ENCODE peak calls at places on chromosomes 2 and 18, in four cellular contexts. Z, H, A and D are unnamed samples.

GRCh38 chr2:101787097-101787496 is 89.6 kb downstream of the MAP4K4 start:
- DNase-seq in H (no peak), Z (peak; percentile 39), A (no peak), D (no peak)

GRCh38 chr18:6056171-6056932 is 161.0 kb upstream of the TMEM200C start:
- DNase-seq in H (no peak), Z (peak; percentile 1), A (no peak), D (no peak)

GRCh38 chr18:36583155-36583745 is 245.6 kb downstream of the TPGS2 start:
- DNase-seq in A (no peak), Z (no peak), H (no peak), D (no peak)

GRCh38 chr2:232387451-232388171 is 9.1 kb downstream of the ALPP start:
- DNase-seq in Z (no peak), A (no peak), H (no peak), D (no peak)

GRCh38 chr2:224997802-224998201 is 44.5 kb downstream of the DOCK10 start:
- DNase-seq in A (no peak), H (no peak), Z (no peak), D (no peak)

GRCh38 chr18:78957140-78957539 is 22.5 kb upstream of the SALL3 start:
- DNase-seq in A (no peak), H (no peak), Z (no peak), D (no peak)

GRCh38 chr2:181281206-181281832 is 175.9 kb upstream of the ITGA4 start:
- DNase-seq in A (no peak), H (no peak), Z (no peak), D (no peak)

GRCh38 chr2:151395509-151396374 is 14.0 kb upstream of the RIF1 start:
- DNase-seq in H (no peak), Z (no peak), A (no peak), D (no peak)

GRCh38 chr2:88735853-88736252 is 44.4 kb downstream of the RPIA start:
- DNase-seq in H (no peak), Z (peak; percentile 38), A (peak; percentile 43), D (peak; percentile 40)

GRCh38 chr18:77022116-77022515 is 110.5 kb downstream of the MBP start:
- DNase-seq in Z (no peak), H (no peak), A (no peak), D (no peak)

GRCh38 chr18:10792181-10792580 is 266.4 kb downstream of the NAPG start:
- DNase-seq in Z (no peak), A (no peak), H (no peak), D (no peak)

GRCh38 chr2:24489942-24490673 is 946 bp upstream of the NCOA1 start:
- DNase-seq in Z (peak; percentile 78), A (peak; percentile 84), H (no peak), D (peak; percentile 83)

GRCh38 chr2:227862741-227863588 is 8.5 kb upstream of the DAW1 start:
- DNase-seq in Z (peak; percentile 93), H (no peak), A (peak; percentile 85), D (peak; percentile 96)

GRCh38 chr2:216888086-216888485 is 28.2 kb upstream of the TNP1 start:
- DNase-seq in A (no peak), Z (no peak), H (no peak), D (no peak)

GRCh38 chr2:42516418-42516817 is 22.6 kb upstream of the KCNG3 start:
- DNase-seq in A (no peak), Z (no peak), H (no peak), D (no peak)

GRCh38 chr2:149903626-149904025 is 316.1 kb upstream of the MMADHC start:
- DNase-seq in Z (no peak), A (no peak), H (no peak), D (no peak)

GRCh38 chr2:3527886-3528785 is 8.8 kb upstream of the ADI1 start:
- DNase-seq in H (peak; percentile 6), Z (no peak), A (no peak), D (no peak)

GRCh38 chr18:475202-475624 is 25.3 kb downstream of the COLEC12 start:
- DNase-seq in Z (no peak), H (no peak), A (no peak), D (peak; percentile 47)

GRCh38 chr2:241736111-241736510 is 1.7 kb downstream of the D2HGDH start:
- DNase-seq in A (no peak), Z (no peak), H (no peak), D (no peak)

GRCh38 chr2:365367-366275 is 77.7 kb upstream of the ALKAL2 start:
- DNase-seq in H (no peak), Z (no peak), A (no peak), D (no peak)

GRCh38 chr2:7016120-7016519 is 98.9 kb downstream of the RNF144A start:
- DNase-seq in A (no peak), H (no peak), Z (no peak), D (no peak)

GRCh38 chr2:221399183-221399582 is 172.9 kb downstream of the EPHA4 start:
- DNase-seq in H (no peak), A (no peak), Z (no peak), D (no peak)

GRCh38 chr2:199922856-199923255 is 11.8 kb downstream of the C2orf69 start:
- DNase-seq in H (no peak), A (no peak), Z (no peak), D (no peak)

GRCh38 chr2:230898661-230899091 is 26.4 kb downstream of the GPR55 start:
- DNase-seq in H (peak; percentile 55), Z (no peak), A (no peak), D (no peak)

GRCh38 chr2:26735096-26735495 is 29.0 kb upstream of the SLC35F6 start:
- DNase-seq in H (no peak), Z (peak; percentile 55), A (peak; percentile 61), D (peak; percentile 74)

GRCh38 chr2:200086911-200087310 is 131.5 kb downstream of the MAIP1 start:
- DNase-seq in A (no peak), H (no peak), Z (no peak), D (no peak)

GRCh38 chr2:98551316-98551715 is 57.0 kb downstream of the COA5 start:
- DNase-seq in Z (no peak), A (no peak), H (no peak), D (no peak)

GRCh38 chr2:173016451-173016850 is 59.2 kb upstream of the MAP3K20 start:
- DNase-seq in Z (no peak), H (no peak), A (no peak), D (no peak)

GRCh38 chr2:39419282-39420223 is 17.5 kb downstream of the MAP4K3 start:
- DNase-seq in H (no peak), Z (no peak), A (no peak), D (peak; percentile 21)

GRCh38 chr2:179936654-179937053 is 70.4 kb downstream of the CWC22 start:
- DNase-seq in H (no peak), A (no peak), Z (peak; percentile 50), D (peak; percentile 62)

GRCh38 chr2:131094655-131095281 is 1.5 kb upstream of the FAM168B start:
- DNase-seq in H (no peak), Z (peak; percentile 28), A (no peak), D (no peak)

GRCh38 chr18:48105317-48105716 is 174.9 kb upstream of the SMAD2 start:
- DNase-seq in Z (peak; percentile 9), A (no peak), H (no peak), D (no peak)
- TF ChIP-seq CTCF in Z (peak; percentile 39), A (no peak), H (no peak), D (no peak)

GRCh38 chr2:117983040-117983439 is 30.8 kb downstream of the CCDC93 start:
- DNase-seq in H (no peak), Z (no peak), A (no peak), D (no peak)

GRCh38 chr2:117987121-117987520 is 26.7 kb downstream of the CCDC93 start:
- DNase-seq in A (no peak), Z (no peak), H (no peak), D (no peak)

GRCh38 chr2:117982376-117983033 is 31.4 kb downstream of the CCDC93 start:
- DNase-seq in H (no peak), A (no peak), Z (no peak), D (no peak)

GRCh38 chr2:117984208-117984607 is 29.7 kb downstream of the CCDC93 start:
- DNase-seq in H (no peak), Z (no peak), A (no peak), D (no peak)

GRCh38 chr2:117985092-117985491 is 28.8 kb downstream of the CCDC93 start:
- DNase-seq in Z (no peak), A (no peak), H (no peak), D (no peak)
- TF ChIP-seq CTCF in Z (no peak), A (no peak), H (no peak), D (no peak)

DNA sequence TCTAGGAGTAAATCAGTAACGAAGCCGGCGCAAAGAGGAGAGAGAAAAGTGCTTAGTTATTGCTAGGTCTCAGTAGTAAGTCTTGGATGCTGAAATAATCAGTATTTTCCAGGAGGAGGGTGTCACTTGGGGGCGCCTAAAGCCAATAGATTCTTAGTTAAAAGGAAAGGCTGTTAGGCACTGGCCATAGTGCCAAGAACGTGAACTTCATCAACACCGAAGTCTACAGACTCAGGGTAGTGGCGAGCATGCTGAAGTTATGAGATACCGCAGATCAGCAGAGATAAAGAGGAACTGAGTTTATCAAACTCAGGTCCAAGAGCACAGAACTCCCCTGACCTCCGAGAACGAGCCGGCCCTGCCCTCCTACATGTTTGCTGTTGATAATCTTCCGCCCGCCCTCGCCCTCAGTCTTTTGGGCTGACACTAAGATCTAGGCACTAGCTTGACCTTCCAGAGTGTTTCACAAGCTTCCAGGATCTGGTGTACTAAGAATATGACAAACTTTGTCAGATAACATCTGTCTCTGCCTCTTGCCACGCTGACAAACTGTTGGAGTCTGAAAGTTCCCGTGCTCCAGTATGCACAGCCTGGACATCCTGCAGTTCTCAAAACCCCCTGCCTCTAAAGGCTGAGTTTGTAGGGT is 49.2 kb downstream of the CYB5A start:
- DNase-seq in H (no peak), A (no peak), Z (no peak), D (no peak)
- TF ChIP-seq CTCF in H (no peak), A (no peak), Z (no peak), D (no peak)

GRCh38 chr2:160581448-160581847 is 87.8 kb upstream of the RBMS1 start:
- DNase-seq in A (no peak), Z (no peak), H (no peak), D (no peak)
- TF ChIP-seq CTCF in A (no peak), Z (no peak), H (peak; percentile 45), D (no peak)

GRCh38 chr18:42033137-42033810 is 78.2 kb downstream of the PIK3C3 start:
- DNase-seq in Z (no peak), H (no peak), A (no peak), D (no peak)

GRCh38 chr18:42041793-42042192 is 86.8 kb downstream of the PIK3C3 start:
- DNase-seq in A (no peak), Z (no peak), H (no peak), D (no peak)

GRCh38 chr18:42039396-42039795 is 84.4 kb downstream of the PIK3C3 start:
- DNase-seq in A (no peak), H (no peak), Z (no peak), D (no peak)

GRCh38 chr18:42038936-42039335 is 83.9 kb downstream of the PIK3C3 start:
- DNase-seq in H (no peak), A (no peak), Z (peak; percentile 29), D (no peak)
- TF ChIP-seq CTCF in H (no peak), A (no peak), Z (no peak), D (no peak)

DNA sequence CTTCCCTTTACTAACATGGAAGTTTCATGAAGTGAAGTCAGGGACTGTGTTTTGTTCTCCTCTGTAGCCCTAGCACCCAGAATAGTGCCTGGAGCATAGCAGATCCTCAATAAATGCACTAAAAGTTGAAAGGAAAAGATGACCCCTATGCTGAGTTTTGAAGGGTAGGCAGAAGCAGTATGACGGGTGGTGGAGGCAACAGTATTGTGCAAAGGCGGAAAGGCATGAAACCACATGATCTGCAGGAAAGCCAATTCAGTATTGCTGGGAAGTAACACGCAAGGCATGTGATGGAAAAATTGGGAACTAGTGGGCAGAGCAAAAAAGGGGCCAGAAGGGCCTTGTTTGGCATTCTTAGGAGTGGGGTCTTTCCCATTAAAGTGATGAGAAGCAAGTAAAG is 23.1 kb downstream of the DTNB start:
- DNase-seq in H (no peak), A (no peak), Z (no peak), D (no peak)
- TF ChIP-seq CTCF in H (no peak), A (no peak), Z (no peak), D (no peak)

GRCh38 chr18:46677609-46678470 is 20.8 kb upstream of the LOXHD1 start:
- DNase-seq in Z (peak; percentile 35), H (no peak), A (no peak), D (peak; percentile 35)
- TF ChIP-seq CTCF in Z (no peak), H (no peak), A (no peak), D (no peak)